ENCODE peak calls at places on chromosomes 2 and 18, in five cellular contexts. L is prostate gland, H is A549, Z is cardiac fibroblast, T is fibroblast of lung. O is an unnamed sample.

GRCh38 chr2:234677758-234678538 is 181.1 kb upstream of the ARL4C start:
- DNase-seq in L (no peak), H (peak), Z (peak), T (peak), O (peak)

GRCh38 chr2:219912530-219912929 is 285.1 kb downstream of the SLC4A3 start:
- DNase-seq in L (no peak), H (no peak), Z (peak), T (peak), O (peak)

GRCh38 chr18:49377742-49378141 is 82.7 kb downstream of the DYM start:
- DNase-seq in L (no peak), H (no peak), Z (no peak), T (no peak), O (no peak)

GRCh38 chr2:59677095-59677609 is 876.3 kb downstream of the BCL11A start:
- DNase-seq in L (no peak), H (no peak), Z (no peak), T (no peak), O (no peak)

GRCh38 chr2:144990661-144991060 is 470.7 kb upstream of the ZEB2 start:
- DNase-seq in L (no peak), H (no peak), Z (no peak), T (no peak), O (no peak)

GRCh38 chr2:1055014-1055595 is 104.5 kb downstream of the SNTG2 start:
- DNase-seq in L (no peak), H (no peak), Z (peak), T (peak), O (peak)

GRCh38 chr18:1092228-1092627 is 187.6 kb downstream of the ADCYAP1 start:
- DNase-seq in L (no peak), H (no peak), Z (peak), T (peak), O (no peak)

GRCh38 chr18:4871197-4871596 is 325.9 kb downstream of the AKAIN1 start:
- DNase-seq in L (no peak), H (no peak), Z (no peak), T (no peak), O (no peak)

GRCh38 chr2:223674998-223675609 is 72.9 kb upstream of the SCG2 start:
- DNase-seq in L (no peak), H (peak), Z (peak), T (peak), O (peak)

GRCh38 chr2:88735853-88736252 is 44.4 kb downstream of the RPIA start:
- DNase-seq in L (no peak), H (peak), Z (no peak), T (no peak), O (no peak)

GRCh38 chr2:148303166-148303565 is 282.3 kb downstream of the MBD5 start:
- DNase-seq in L (no peak), H (no peak), Z (no peak), T (peak), O (no peak)

GRCh38 chr2:231960810-231961348 is 634 bp upstream of the DIS3L2 start:
- DNase-seq in L (no peak), H (no peak), Z (no peak), T (no peak), O (no peak)

GRCh38 chr2:239689985-239690384 is 289.2 kb upstream of the HDAC4 start:
- DNase-seq in L (no peak), H (no peak), Z (no peak), T (no peak), O (no peak)

GRCh38 chr2:184425083-184425482 is 173.2 kb upstream of the ZNF804A start:
- DNase-seq in L (no peak), H (no peak), Z (no peak), T (no peak), O (no peak)

GRCh38 chr2:235347691-235348090 is 146.2 kb upstream of the AGAP1 start:
- DNase-seq in L (no peak), H (peak), Z (peak), T (peak), O (peak)

GRCh38 chr2:192087398-192087958 is 107.3 kb downstream of the TMEFF2 start:
- DNase-seq in L (no peak), H (no peak), Z (no peak), T (peak), O (no peak)

GRCh38 chr18:8870528-8870927 is 165.2 kb downstream of the MTCL1 start:
- DNase-seq in L (no peak), H (no peak), Z (no peak), T (peak), O (no peak)

GRCh38 chr2:168190590-168191336 is 56.6 kb downstream of the STK39 start:
- DNase-seq in L (no peak), H (no peak), Z (no peak), T (peak), O (no peak)

GRCh38 chr18:44959013-44959412 is 278.3 kb downstream of the SETBP1 start:
- DNase-seq in L (no peak), H (no peak), Z (no peak), T (peak), O (no peak)

GRCh38 chr2:132668986-132669853 is 785 bp downstream of the LYPD1 start:
- DNase-seq in L (no peak), H (peak), Z (no peak), T (peak), O (no peak)

GRCh38 chr2:218245214-218245613 is 15.6 kb upstream of the GPBAR1 start:
- DNase-seq in L (no peak), H (no peak), Z (no peak), T (peak), O (no peak)

GRCh38 chr2:135030826-135031225 is 16.4 kb downstream of the MAP3K19 start:
- DNase-seq in L (no peak), H (peak), Z (peak), T (peak), O (peak)

GRCh38 chr2:216083464-216084279 is 2.0 kb downstream of the TMEM169 start:
- DNase-seq in L (no peak), H (no peak), Z (peak), T (peak), O (peak)

GRCh38 chr2:12717191-12717987 is 653 bp downstream of the TRIB2 start:
- DNase-seq in L (peak), H (peak), Z (peak), T (peak), O (peak)

GRCh38 chr2:234714711-234715110 is 217.8 kb upstream of the ARL4C start:
- DNase-seq in L (peak), H (no peak), Z (no peak), T (no peak), O (no peak)

GRCh38 chr18:73807551-73808192 is 340.0 kb downstream of the FBXO15 start:
- DNase-seq in L (no peak), H (no peak), Z (no peak), T (no peak), O (no peak)

GRCh38 chr2:200695178-200695930 is 109.5 kb downstream of the AOX1 start:
- DNase-seq in L (no peak), H (no peak), Z (peak), T (no peak), O (no peak)

GRCh38 chr2:7758065-7758759 is 841.0 kb downstream of the RNF144A start:
- DNase-seq in L (no peak), H (no peak), Z (no peak), T (peak), O (no peak)

GRCh38 chr2:174024524-174025270 is 59.5 kb upstream of the SP3 start:
- DNase-seq in L (peak), H (no peak), Z (peak), T (peak), O (peak)
- H3K4me3 ChIP-seq in L (no peak), H (no peak), Z (no peak), T (peak), O (peak)

DNA sequence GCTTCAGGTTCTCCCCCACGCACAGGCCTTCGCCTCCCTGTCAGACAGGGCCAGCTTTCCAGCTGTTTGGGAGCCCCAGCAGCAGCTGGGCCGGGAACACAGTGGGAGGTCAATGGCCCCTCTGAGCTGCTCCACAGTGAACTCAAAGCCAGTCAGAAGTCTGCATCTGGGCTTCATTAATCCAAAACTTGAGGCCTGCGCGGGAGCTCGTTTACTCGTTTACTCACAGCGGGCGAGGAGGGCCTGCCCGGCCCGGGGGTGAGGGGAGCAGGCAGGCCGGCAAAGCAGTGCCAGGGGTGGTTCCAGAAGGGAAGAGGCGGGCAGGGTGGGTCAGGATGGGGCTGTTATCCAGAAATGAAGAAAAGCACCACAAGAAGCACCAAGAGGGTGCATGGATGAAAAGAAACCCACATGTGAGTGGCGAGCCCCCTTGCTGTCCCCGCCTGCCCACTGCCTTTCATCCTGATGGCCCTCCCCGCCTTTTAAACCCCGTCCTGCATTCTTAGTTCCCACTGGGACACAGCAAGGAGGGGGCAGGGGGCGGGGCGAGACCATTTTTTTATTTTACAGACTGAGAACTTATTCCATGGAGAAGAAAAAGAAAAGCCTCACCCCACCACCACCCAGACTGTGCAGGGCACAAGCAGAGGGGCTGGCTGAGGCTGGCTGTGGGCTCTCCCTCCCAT is 37.0 kb upstream of the SEMA4C start:
- DNase-seq in L (peak), H (no peak), Z (no peak), T (no peak), O (peak)
- H3K4me3 ChIP-seq in L (no peak), H (no peak), Z (no peak), T (peak), O (no peak)

GRCh38 chr2:120586507-120587283 is 149.0 kb upstream of the GLI2 start:
- DNase-seq in L (no peak), H (no peak), Z (no peak), T (no peak), O (no peak)
- H3K4me3 ChIP-seq in L (no peak), H (no peak), Z (no peak), T (no peak), O (no peak)

DNA sequence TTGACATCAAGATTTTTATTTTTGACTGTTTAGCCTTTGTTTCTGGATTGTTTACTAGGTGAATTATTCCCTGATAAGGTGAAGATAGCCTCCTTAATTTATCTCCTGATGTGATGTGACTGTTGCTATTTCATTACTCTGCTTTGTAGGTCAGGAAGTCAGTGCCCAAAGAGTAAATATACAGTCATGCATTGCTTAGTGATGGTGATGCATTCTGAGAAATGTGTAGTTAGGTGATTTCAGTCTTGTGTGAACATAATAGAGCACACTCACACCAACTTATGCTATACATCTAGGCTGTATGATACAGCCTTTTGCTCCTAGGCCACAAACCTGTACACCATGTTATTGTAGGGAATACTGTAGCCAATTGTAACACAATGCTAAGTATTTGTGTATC is 102.4 kb upstream of the THUMPD2 start:
- DNase-seq in L (no peak), H (peak), Z (no peak), T (peak), O (no peak)
- H3K4me3 ChIP-seq in L (no peak), H (no peak), Z (no peak), T (no peak), O (no peak)

GRCh38 chr2:126663184-126663963 is 7.4 kb downstream of the GYPC start:
- DNase-seq in L (no peak), H (no peak), Z (no peak), T (no peak), O (no peak)
- H3K4me3 ChIP-seq in L (no peak), H (no peak), Z (no peak), T (no peak), O (no peak)

DNA sequence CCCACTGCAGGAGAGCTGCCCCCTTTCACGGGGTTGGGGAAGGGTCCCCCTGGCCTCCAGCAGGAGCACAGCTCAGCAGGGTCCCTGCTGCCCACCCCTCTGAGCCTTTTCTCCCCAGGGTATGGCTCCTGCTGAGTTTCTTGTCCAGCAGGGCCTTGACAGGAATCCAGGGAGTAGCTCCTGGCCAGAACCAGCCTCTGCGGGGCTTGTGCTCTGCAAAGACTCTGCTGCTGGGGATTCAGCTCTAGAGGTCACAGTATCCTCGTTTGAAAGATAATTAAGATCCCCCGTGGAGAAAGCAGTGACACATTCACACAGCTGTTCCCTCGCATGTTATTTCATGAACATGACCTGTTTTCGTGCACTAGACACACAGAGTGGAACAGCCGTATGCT is 21.2 kb downstream of the FOSL2 start:
- DNase-seq in L (no peak), H (no peak), Z (no peak), T (no peak), O (no peak)
- H3K4me3 ChIP-seq in L (no peak), H (no peak), Z (no peak), T (no peak), O (no peak)

O was measured in fibroblast of villous mesenchyme.